ENCODE peak calls at places on chromosomes 13 and 19, in eight cellular contexts. R is ascending aorta, V is cardiac fibroblast, B is foreskin fibroblast, Q is PC-3, H is mammary epithelial cell, C is type B pancreatic cell, Z is hepatocyte. W is an unnamed sample.

GRCh38 chr19:13037161-13037560 is 41.9 kb downstream of the NFIX start:
- DNase-seq in R (peak; percentile 79), V (peak; percentile 95), B (peak; percentile 86), Q (peak; percentile 91), H (peak; percentile 84), C (no peak), Z (no peak), W (no peak)

GRCh38 chr19:50798116-50798942 is 8.1 kb downstream of the ACP4 start:
- DNase-seq in R (no peak), V (no peak), B (no peak), Q (no peak), H (no peak), C (no peak), Z (no peak), W (no peak)

GRCh38 chr13:40031031-40031430 is 375.6 kb downstream of the COG6 start:
- DNase-seq in R (no peak), V (peak; percentile 83), B (peak; percentile 50), Q (peak; percentile 69), H (peak; percentile 35), C (no peak), Z (peak; percentile 10), W (no peak)

GRCh38 chr19:40718774-40719391 is 2.0 kb downstream of the ITPKC start:
- DNase-seq in R (peak; percentile 77), V (peak; percentile 53), B (peak; percentile 88), Q (peak; percentile 72), H (peak; percentile 94), C (peak; percentile 81), Z (peak; percentile 89), W (peak; percentile 66)

GRCh38 chr13:94711561-94712286 is 621 bp downstream of the SOX21 start:
- DNase-seq in R (no peak), V (peak; percentile 36), B (peak; percentile 52), Q (peak; percentile 27), H (peak; percentile 37), C (no peak), Z (peak; percentile 46), W (no peak)

GRCh38 chr13:99975626-99976025 is 4.1 kb upstream of the ZIC5 start:
- DNase-seq in R (no peak), V (no peak), B (no peak), Q (no peak), H (no peak), C (peak; percentile 67), Z (no peak), W (no peak)

GRCh38 chr13:35711909-35712308 is 235.4 kb upstream of the MAB21L1 start:
- DNase-seq in R (no peak), V (no peak), B (no peak), Q (no peak), H (no peak), C (no peak), Z (no peak), W (no peak)

GRCh38 chr13:34657716-34658115 is 284.4 kb upstream of the NBEA start:
- DNase-seq in R (no peak), V (no peak), B (peak; percentile 43), Q (peak; percentile 87), H (peak; percentile 75), C (no peak), Z (no peak), W (no peak)

GRCh38 chr19:13214036-13214730 is 64.0 kb downstream of the IER2 start:
- DNase-seq in R (no peak), V (no peak), B (no peak), Q (no peak), H (no peak), C (no peak), Z (no peak), W (no peak)

GRCh38 chr13:103142091-103142594 is 75.9 kb upstream of the SLC10A2 start:
- DNase-seq in R (no peak), V (no peak), B (no peak), Q (no peak), H (no peak), C (no peak), Z (no peak), W (no peak)

GRCh38 chr13:23758783-23759527 is 130.2 kb downstream of the MIPEP start:
- DNase-seq in R (no peak), V (no peak), B (no peak), Q (no peak), H (no peak), C (no peak), Z (no peak), W (no peak)

GRCh38 chr19:41206926-41207750 is 11.9 kb upstream of the AXL start:
- DNase-seq in R (peak; percentile 86), V (peak; percentile 28), B (peak; percentile 84), Q (no peak), H (no peak), C (no peak), Z (no peak), W (no peak)

GRCh38 chr13:36428083-36428482 is 4.2 kb upstream of the CCNA1 start:
- DNase-seq in R (no peak), V (peak; percentile 83), B (peak; percentile 68), Q (peak; percentile 91), H (peak; percentile 91), C (no peak), Z (no peak), W (no peak)

GRCh38 chr13:23715762-23716235 is 145.6 kb downstream of the TNFRSF19 start:
- DNase-seq in R (no peak), V (peak; percentile 36), B (peak; percentile 15), Q (peak; percentile 78), H (no peak), C (no peak), Z (peak; percentile 31), W (no peak)

GRCh38 chr13:100773923-100774641 is 99.5 kb upstream of the TMTC4 start:
- DNase-seq in R (no peak), V (no peak), B (no peak), Q (no peak), H (no peak), C (no peak), Z (no peak), W (no peak)

GRCh38 chr13:48403151-48403631 is 9.7 kb downstream of the LPAR6 start:
- DNase-seq in R (no peak), V (peak; percentile 53), B (peak; percentile 32), Q (no peak), H (no peak), C (no peak), Z (no peak), W (no peak)

GRCh38 chr13:80050252-80050651 is 290.7 kb downstream of the SPRY2 start:
- DNase-seq in R (no peak), V (peak; percentile 39), B (no peak), Q (no peak), H (no peak), C (no peak), Z (no peak), W (no peak)

GRCh38 chr19:8321067-8321759 is at the start of the genes NDUFA7 and RPS28:
- DNase-seq in R (peak; percentile 98), V (peak; percentile 97), B (peak; percentile 98), Q (peak; percentile 99), H (peak; percentile 91), C (peak; percentile 98), Z (peak; percentile 98), W (peak; percentile 98)

GRCh38 chr19:23686622-23687423 is at the start of gene ZNF675:
- DNase-seq in R (peak; percentile 95), V (peak; percentile 93), B (peak; percentile 94), Q (peak; percentile 93), H (peak; percentile 90), C (peak; percentile 91), Z (peak; percentile 94), W (peak; percentile 75)

GRCh38 chr19:1220452-1221037 is 15.0 kb downstream of the STK11 start:
- DNase-seq in R (no peak), V (no peak), B (no peak), Q (no peak), H (no peak), C (no peak), Z (no peak), W (no peak)
- TF ChIP-seq CTCF in R (no peak), V (peak; percentile 4), B (no peak), Q (no peak), H (no peak), C (peak; percentile 20), Z (no peak), W (no peak)

DNA sequence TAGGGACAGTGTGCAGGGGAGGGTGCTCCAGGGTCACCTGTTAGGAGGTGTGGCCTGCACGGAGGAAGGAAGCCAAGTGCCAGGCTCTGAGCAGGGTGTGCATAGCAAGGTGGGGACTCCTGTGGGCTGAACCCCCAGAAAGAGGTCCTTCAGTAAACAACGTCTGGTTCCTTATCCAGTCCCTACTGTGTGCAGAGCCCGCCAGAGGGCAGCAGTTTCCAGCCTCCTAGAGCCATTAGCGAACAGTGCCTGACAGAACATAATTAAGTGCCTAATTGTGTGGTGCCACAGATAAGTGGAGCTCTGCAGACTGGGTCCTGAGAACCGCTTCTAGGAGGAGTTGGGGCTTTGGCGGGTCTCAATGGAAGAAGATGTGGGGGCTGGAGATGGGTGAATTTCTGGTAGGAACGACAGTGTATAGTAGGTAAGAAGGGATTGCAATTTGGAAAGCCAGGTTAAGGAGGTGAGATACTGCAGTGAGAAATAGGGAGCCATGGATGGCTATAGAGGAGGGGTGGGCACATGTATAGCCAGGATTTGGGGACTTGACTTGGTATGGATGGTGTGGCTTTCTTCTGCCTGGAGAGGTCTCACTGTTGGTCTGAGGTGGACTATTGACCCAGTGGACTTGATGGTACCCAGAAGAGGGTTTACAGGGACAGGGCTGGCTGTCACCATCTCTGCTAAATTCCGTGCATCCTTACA is 323.1 kb downstream of the ZNF536 start:
- DNase-seq in R (no peak), V (no peak), B (no peak), Q (no peak), H (no peak), C (no peak), Z (no peak), W (no peak)
- TF ChIP-seq CTCF in R (no peak), V (no peak), B (no peak), Q (no peak), H (no peak), C (peak; percentile 29), Z (no peak), W (no peak)

GRCh38 chr19:45395524-45396388 is 9.1 kb downstream of the PPP1R13L start:
- DNase-seq in R (no peak), V (no peak), B (no peak), Q (no peak), H (no peak), C (no peak), Z (no peak), W (no peak)
- TF ChIP-seq CTCF in R (no peak), V (no peak), B (no peak), Q (no peak), H (no peak), C (no peak), Z (no peak), W (no peak)

GRCh38 chr13:33263484-33263883 is 22.1 kb downstream of the STARD13 start:
- DNase-seq in R (no peak), V (no peak), B (no peak), Q (no peak), H (no peak), C (no peak), Z (no peak), W (no peak)

GRCh38 chr13:33262997-33263396 is 22.6 kb downstream of the STARD13 start:
- DNase-seq in R (no peak), V (no peak), B (no peak), Q (no peak), H (no peak), C (no peak), Z (no peak), W (no peak)

GRCh38 chr13:33262554-33262953 is 23.0 kb downstream of the STARD13 start:
- DNase-seq in R (no peak), V (no peak), B (no peak), Q (no peak), H (no peak), C (no peak), Z (peak; percentile 14), W (no peak)

GRCh38 chr13:33261426-33262068 is 24.0 kb downstream of the STARD13 start:
- DNase-seq in R (no peak), V (no peak), B (no peak), Q (no peak), H (no peak), C (no peak), Z (no peak), W (no peak)

GRCh38 chr13:33262069-33262487 is 23.5 kb downstream of the STARD13 start:
- DNase-seq in R (no peak), V (peak; percentile 68), B (peak; percentile 46), Q (peak; percentile 92), H (peak; percentile 91), C (no peak), Z (peak; percentile 76), W (no peak)
- TF ChIP-seq CTCF in R (no peak), V (no peak), B (no peak), Q (peak; percentile 17), H (no peak), C (no peak), Z (no peak), W (no peak)